ENCODE peak calls at places on chromosome 17, in nine cellular contexts. I is skeletal muscle cell; O is kidney epithelial cell; C is hippocampal formation; Q is uterus; P is stimulated activated CD4-positive, alpha-beta T cell treated with anti-CD3 and anti-CD28 coated beads, TNF-alpha, amount 100 ng/mL, for 1 hour; L is NCI-H187; M is epithelial cell of prostate; J is sciatic nerve. Z is an unnamed sample.

GRCh38 chr17:36697907-36698526 is 96.6 kb downstream of the MRM1 start:
- DNase-seq in I (no peak), O (no peak), Q (no peak), M (no peak), P (no peak), L (no peak), C (no peak), J (no peak), Z (no peak)

GRCh38 chr17:58583486-58583885 is 69.0 kb upstream of the MTMR4 start:
- DNase-seq in C (no peak), L (no peak), M (no peak), O (no peak), P (no peak), I (no peak), Q (no peak), J (no peak), Z (no peak)

GRCh38 chr17:17837966-17838962 is 1.5 kb upstream of the SREBF1 start:
- DNase-seq in I (no peak), L (no peak), Q (peak), M (no peak), J (no peak), P (no peak), C (peak), O (no peak), Z (no peak)

GRCh38 chr17:58325976-58326468 is 2.6 kb downstream of the TSPOAP1 start:
- DNase-seq in Q (no peak), O (no peak), C (no peak), P (no peak), M (no peak), L (no peak), I (no peak), J (no peak), Z (peak)

GRCh38 chr17:69018022-69018615 is 42.6 kb downstream of the ABCA9 start:
- DNase-seq in M (no peak), O (no peak), J (no peak), C (no peak), P (no peak), Q (no peak), I (no peak), L (no peak), Z (no peak)

GRCh38 chr17:47733414-47734288 is 615 bp downstream of the TBX21 start:
- DNase-seq in M (no peak), I (no peak), O (no peak), Q (no peak), J (peak), P (no peak), L (no peak), C (no peak), Z (no peak)

GRCh38 chr17:68514809-68515208 is 2.6 kb downstream of the PRKAR1A start:
- DNase-seq in P (no peak), Q (no peak), O (peak), C (no peak), J (no peak), I (peak), M (no peak), L (no peak), Z (no peak)

GRCh38 chr17:5583426-5584382 is 605 bp downstream of the NLRP1 start:
- DNase-seq in C (no peak), L (no peak), I (no peak), Q (peak), P (no peak), J (no peak), O (no peak), M (no peak), Z (no peak)

GRCh38 chr17:13114601-13115024 is 96.8 kb upstream of the ELAC2 start:
- DNase-seq in C (no peak), L (no peak), J (no peak), M (no peak), P (no peak), I (no peak), O (no peak), Q (no peak), Z (no peak)

GRCh38 chr17:6257339-6257738 is 177.6 kb downstream of the AIPL1 start:
- DNase-seq in P (no peak), C (no peak), M (no peak), Q (no peak), O (peak), J (no peak), I (peak), L (no peak), Z (no peak)

GRCh38 chr17:65368341-65368740 is 193.1 kb downstream of the AXIN2 start:
- DNase-seq in P (no peak), I (no peak), Q (no peak), O (no peak), M (no peak), C (no peak), J (no peak), L (no peak), Z (no peak)

GRCh38 chr17:15463363-15463762 is 4.1 kb downstream of the CDRT4 start:
- DNase-seq in I (peak), M (no peak), P (no peak), O (no peak), L (no peak), C (no peak), J (no peak), Q (peak), Z (no peak)

GRCh38 chr17:7394452-7395191 is at the start of gene PLSCR3:
- DNase-seq in Q (peak), C (peak), O (peak), P (peak), I (peak), L (no peak), J (peak), M (no peak), Z (peak)

GRCh38 chr17:58321571-58322525 is 6.7 kb downstream of the TSPOAP1 start:
- DNase-seq in C (no peak), L (no peak), J (no peak), Q (no peak), P (no peak), M (no peak), O (no peak), I (no peak), Z (no peak)

GRCh38 chr17:34926661-34927060 is 34.6 kb downstream of the CCT6B start:
- DNase-seq in C (no peak), J (no peak), M (no peak), P (no peak), I (no peak), L (no peak), O (no peak), Q (no peak), Z (no peak)

GRCh38 chr17:64767269-64767997 is 105.3 kb upstream of the SMURF2 start:
- DNase-seq in C (no peak), J (no peak), L (no peak), P (no peak), O (no peak), M (no peak), I (no peak), Q (no peak), Z (no peak)

GRCh38 chr17:65633988-65634387 is 72.5 kb upstream of the AXIN2 start:
- DNase-seq in I (no peak), C (no peak), L (no peak), J (no peak), P (no peak), O (no peak), M (peak), Q (no peak), Z (no peak)

GRCh38 chr17:81509687-81510523 is 2.7 kb downstream of the ACTG1 start:
- DNase-seq in P (no peak), I (no peak), O (no peak), J (no peak), C (no peak), Q (no peak), L (no peak), M (no peak), Z (no peak)

GRCh38 chr17:42720996-42721583 is 23.8 kb downstream of the EZH1 start:
- DNase-seq in L (no peak), C (no peak), I (peak), Q (no peak), O (peak), J (no peak), M (no peak), P (no peak), Z (no peak)

GRCh38 chr17:43830510-43831145 is 2.3 kb downstream of the MPP3 start:
- DNase-seq in J (no peak), I (no peak), M (no peak), L (no peak), C (no peak), O (no peak), Q (no peak), P (no peak), Z (no peak)

GRCh38 chr17:27475981-27476895 is 20.0 kb downstream of the KSR1 start:
- DNase-seq in O (no peak), M (no peak), Q (no peak), P (no peak), I (no peak), J (no peak), C (no peak), L (no peak), Z (no peak)

GRCh38 chr17:65559802-65560627 is 1.4 kb downstream of the AXIN2 start:
- DNase-seq in O (no peak), I (no peak), M (no peak), J (peak), Q (peak), C (peak), L (no peak), P (no peak), Z (peak)

GRCh38 chr17:13788385-13788784 is 186.7 kb upstream of the HS3ST3A1 start:
- DNase-seq in O (no peak), L (no peak), Q (no peak), I (no peak), P (no peak), C (no peak), J (no peak), M (no peak), Z (no peak)

GRCh38 chr17:36889955-36890354 is 47.3 kb upstream of the LHX1 start:
- DNase-seq in C (no peak), P (no peak), L (no peak), J (no peak), O (no peak), I (no peak), Q (no peak), M (no peak), Z (no peak)

GRCh38 chr17:48973806-48974205 is 5.4 kb upstream of the GIP start:
- DNase-seq in J (no peak), O (no peak), Q (no peak), M (no peak), I (no peak), C (no peak), P (no peak), L (no peak), Z (no peak)

GRCh38 chr17:77523562-77523961 is 382.8 kb downstream of the SEC14L1 start:
- DNase-seq in Q (no peak), L (no peak), M (no peak), C (no peak), O (no peak), P (no peak), J (no peak), I (no peak), Z (no peak)

GRCh38 chr17:72715906-72716572 is 376.4 kb downstream of the SLC39A11 start:
- DNase-seq in Q (no peak), I (peak), M (peak), O (peak), P (no peak), C (no peak), J (peak), L (no peak), Z (no peak)

GRCh38 chr17:4711671-4712111 is 1.3 kb downstream of the ARRB2 start:
- DNase-seq in Q (no peak), O (no peak), M (no peak), L (no peak), C (peak), J (no peak), P (no peak), I (no peak), Z (no peak)

GRCh38 chr17:14926073-14926472 is 339.1 kb downstream of the PMP22 start:
- DNase-seq in O (no peak), P (no peak), I (no peak), J (no peak), Q (no peak), L (no peak), M (no peak), C (no peak), Z (no peak)

GRCh38 chr17:66950325-66950724 is 14.2 kb upstream of the CACNG4 start:
- DNase-seq in L (no peak), P (no peak), M (no peak), Q (no peak), O (no peak), J (no peak), C (no peak), I (no peak), Z (no peak)

GRCh38 chr17:61208301-61209098 is 191.1 kb upstream of the TBX2 start:
- DNase-seq in Q (no peak), O (no peak), L (peak), M (no peak), P (no peak), J (no peak), I (no peak), C (no peak), Z (no peak)

GRCh38 chr17:77475012-77475976 is 334.5 kb downstream of the SEC14L1 start:
- DNase-seq in P (peak), Q (peak), I (peak), C (no peak), J (no peak), L (no peak), M (peak), O (no peak), Z (no peak)

Z was measured in caudate nucleus.